ENCODE peak calls at places on chromosomes 16 and 17, in eight cellular contexts. B is fibroblast of mammary gland, H is A549, J is dorsolateral prefrontal cortex, V is stomach, D is nephron progenitor cell, T is endothelial cell, O is activated B cell treated with CpG ODN at 0.5 μM for 24 hours. M is an unnamed sample.
A peak's percentile ranks its signal among the peaks of the same experiment; 100 is the strongest.

GRCh38 chr16:68592466-68593337 is 52.4 kb upstream of the CDH3 start:
- DNase-seq in B (peak; percentile 12), H (no peak), J (no peak), V (no peak), D (no peak), T (no peak), O (no peak), M (no peak)

GRCh38 chr17:16463341-16464000 is 28.5 kb downstream of the LRRC75A start:
- DNase-seq in B (no peak), H (no peak), J (peak; percentile 52), V (peak; percentile 75), D (no peak), T (peak; percentile 51), O (no peak), M (no peak)

GRCh38 chr16:70476272-70477020 is 22.1 kb downstream of the FCSK start:
- DNase-seq in B (peak; percentile 71), H (no peak), J (no peak), V (peak; percentile 31), D (no peak), T (no peak), O (no peak), M (no peak)

GRCh38 chr17:2814499-2815341 is 18.5 kb downstream of the RAP1GAP2 start:
- DNase-seq in B (no peak), H (no peak), J (no peak), V (no peak), D (no peak), T (no peak), O (peak; percentile 67), M (no peak)

GRCh38 chr16:57480754-57481230 is 5.5 kb downstream of the DOK4 start:
- DNase-seq in B (no peak), H (no peak), J (no peak), V (no peak), D (no peak), T (no peak), O (no peak), M (no peak)

GRCh38 chr17:4537451-4538235 is 17.5 kb downstream of the MYBBP1A start:
- DNase-seq in B (no peak), H (no peak), J (peak; percentile 82), V (no peak), D (no peak), T (no peak), O (no peak), M (no peak)

GRCh38 chr16:10031955-10032354 is 150.3 kb downstream of the GRIN2A start:
- DNase-seq in B (no peak), H (no peak), J (no peak), V (no peak), D (no peak), T (no peak), O (no peak), M (no peak)

GRCh38 chr16:86676216-86676800 is 98.0 kb downstream of the FOXL1 start:
- DNase-seq in B (peak; percentile 93), H (no peak), J (no peak), V (no peak), D (no peak), T (no peak), O (no peak), M (no peak)

DNA sequence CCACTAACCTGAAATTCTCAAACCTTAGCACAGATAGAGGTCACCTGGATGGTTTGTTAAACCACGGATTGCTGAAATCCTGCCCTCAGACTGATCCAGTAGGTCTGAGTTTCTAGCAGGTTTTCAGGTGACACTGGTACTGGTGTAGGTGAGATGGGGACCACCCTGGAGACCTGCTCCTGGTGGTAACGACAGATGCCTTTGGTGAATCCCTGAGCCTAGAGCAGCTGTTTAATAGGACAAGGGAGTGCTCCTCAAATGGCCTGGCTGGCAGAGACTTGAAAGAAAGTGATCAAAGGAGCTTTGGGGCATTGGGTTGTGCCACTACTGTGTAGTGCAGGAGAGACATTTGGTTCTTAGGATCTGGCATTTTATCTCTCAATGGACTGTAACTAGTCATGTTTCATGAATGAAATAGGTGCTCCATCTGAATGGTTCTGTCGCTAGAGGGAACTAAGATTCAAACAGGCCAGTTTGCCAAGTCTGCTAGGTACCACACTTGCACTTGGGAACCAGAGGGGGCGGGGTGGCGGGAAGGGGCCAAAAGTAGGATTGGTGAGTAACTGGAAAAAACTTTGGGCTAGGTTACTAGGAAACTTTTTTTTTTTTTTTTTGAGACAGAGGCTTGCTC is 2.9 kb upstream of the IFI35 start:
- DNase-seq in B (peak; percentile 77), H (no peak), J (no peak), V (no peak), D (no peak), T (no peak), O (no peak), M (no peak)
- TF ChIP-seq CTCF in B (no peak), H (no peak), J (no peak), V (no peak), D (no peak), T (no peak), O (no peak), M (no peak)

GRCh38 chr16:30142672-30143346 is 19.8 kb upstream of the MAPK3 start:
- DNase-seq in B (no peak), H (no peak), J (no peak), V (no peak), D (no peak), T (no peak), O (no peak), M (no peak)
- TF ChIP-seq CTCF in B (peak; percentile 1), H (peak; percentile 17), J (no peak), V (no peak), D (no peak), T (no peak), O (no peak), M (no peak)

DNA sequence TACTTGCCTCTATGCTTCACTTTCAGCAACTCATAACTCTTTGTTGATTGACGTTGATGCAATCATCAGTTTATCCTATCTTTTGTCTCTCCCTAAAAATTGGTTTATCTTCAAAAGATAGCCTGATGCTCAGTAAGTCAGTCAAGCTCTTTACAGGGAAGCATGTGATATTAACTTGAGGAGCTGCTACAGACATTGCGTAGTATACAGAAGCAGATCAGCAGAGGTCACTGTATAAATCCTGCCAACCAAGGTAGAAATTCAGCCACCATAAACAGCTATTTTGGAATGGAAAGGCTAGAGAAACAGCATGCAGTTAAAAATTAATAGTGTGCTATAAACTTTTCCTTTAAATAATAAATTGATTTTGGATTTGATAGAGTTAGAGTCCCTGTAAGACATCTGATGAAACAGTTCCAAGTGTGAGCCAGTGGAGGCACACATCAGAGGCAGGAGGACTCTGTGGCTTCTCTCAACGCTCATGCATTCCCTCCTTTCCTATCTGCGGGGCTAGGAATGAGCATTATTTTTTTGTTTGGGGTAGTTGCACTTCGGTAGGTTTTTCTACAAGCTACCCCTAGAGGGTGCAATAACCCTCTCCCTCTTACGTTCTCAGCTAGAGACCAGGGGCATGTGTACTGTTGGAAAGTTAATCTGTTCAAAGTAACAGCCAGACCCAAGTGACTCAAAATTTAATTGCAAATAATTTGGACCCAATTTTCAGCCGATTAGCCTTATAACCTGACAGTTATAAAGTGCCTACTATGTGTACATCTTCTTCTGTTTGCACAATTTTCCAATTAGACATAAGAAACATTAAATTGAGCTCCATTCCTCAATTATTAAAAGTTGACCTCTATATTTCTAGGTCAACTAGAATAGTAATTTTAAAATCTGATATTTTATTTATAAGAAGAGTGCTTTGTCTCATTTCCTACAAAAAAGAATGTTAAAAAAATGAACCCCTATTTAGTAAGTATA is 647.7 kb upstream of the SOX9 start:
- DNase-seq in B (peak; percentile 65), H (peak; percentile 55), J (no peak), V (no peak), D (peak; percentile 11), T (peak; percentile 31), O (no peak), M (no peak)
- TF ChIP-seq CTCF in B (peak; percentile 80), H (peak; percentile 87), J (peak; percentile 62), V (no peak), D (peak; percentile 71), T (peak; percentile 70), O (no peak), M (peak; percentile 87)

GRCh38 chr17:75979705-75980187 is 706 bp downstream of the TEN1 start:
- DNase-seq in B (peak; percentile 87), H (no peak), J (no peak), V (no peak), D (no peak), T (no peak), O (no peak), M (no peak)

GRCh38 chr17:75976175-75976848 is 2.7 kb downstream of the ACOX1 start:
- DNase-seq in B (peak; percentile 73), H (no peak), J (no peak), V (no peak), D (no peak), T (no peak), O (no peak), M (no peak)

GRCh38 chr17:75981019-75981615 is 2.1 kb downstream of the TEN1 start:
- DNase-seq in B (no peak), H (no peak), J (no peak), V (no peak), D (no peak), T (no peak), O (no peak), M (no peak)

GRCh38 chr17:75980188-75981018 is 1.4 kb downstream of the TEN1 start:
- DNase-seq in B (peak; percentile 38), H (no peak), J (no peak), V (no peak), D (no peak), T (no peak), O (no peak), M (no peak)

GRCh38 chr17:75978938-75979704 is at the start of the genes ACOX1 and TEN1:
- DNase-seq in B (peak; percentile 94), H (peak; percentile 93), J (peak; percentile 98), V (peak; percentile 97), D (peak; percentile 95), T (peak; percentile 93), O (peak; percentile 91), M (peak; percentile 96)
- TF ChIP-seq CTCF in B (peak; percentile 1), H (peak; percentile 21), J (peak; percentile 45), V (peak; percentile 19), D (no peak), T (peak; percentile 16), O (no peak), M (peak; percentile 56)

DNA sequence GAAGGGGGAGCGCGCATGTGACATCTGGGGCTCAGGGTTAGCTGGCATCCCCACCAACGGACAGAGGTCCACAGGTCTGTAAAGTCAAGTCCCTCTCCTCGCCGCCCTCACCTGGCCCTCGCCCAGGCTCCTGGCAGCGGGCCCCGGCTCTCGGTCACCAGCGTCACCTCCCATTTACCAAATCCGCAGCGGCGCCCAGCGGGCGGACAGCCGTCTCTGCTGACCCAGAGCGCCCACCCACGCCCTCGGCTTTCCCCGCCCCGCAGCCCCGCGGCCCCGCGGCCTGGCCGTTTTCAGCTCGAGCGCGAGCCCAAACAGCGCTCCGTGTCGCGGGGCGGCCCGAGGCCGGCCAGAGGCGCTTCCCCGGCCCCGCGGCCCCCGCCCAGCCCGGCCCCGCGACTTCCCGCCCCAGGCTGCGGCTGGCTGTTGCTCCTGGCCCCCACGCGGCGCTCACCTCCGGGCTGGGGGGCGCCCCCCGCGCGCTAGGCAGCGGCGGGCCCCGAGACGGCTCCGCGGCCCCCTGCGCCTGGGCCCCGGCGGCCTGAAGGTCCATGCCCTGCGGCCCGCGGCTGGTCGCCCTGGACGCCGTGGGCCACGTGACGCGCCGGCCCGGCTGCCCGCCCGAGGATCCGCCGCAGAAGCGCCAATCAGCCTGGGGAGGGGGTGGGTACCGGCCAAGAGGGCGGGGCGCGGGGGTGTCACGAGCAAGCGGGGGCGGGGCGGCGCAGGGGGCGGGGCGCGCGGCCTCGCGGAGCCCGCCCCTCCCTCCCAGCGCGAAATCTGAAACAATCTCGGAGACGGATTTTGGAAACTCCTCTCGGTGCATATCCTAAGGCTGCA is at the start of gene COPRS:
- DNase-seq in B (peak; percentile 78), H (peak; percentile 81), J (peak; percentile 87), V (peak; percentile 91), D (peak; percentile 90), T (peak; percentile 89), O (peak; percentile 75), M (peak; percentile 90)
- TF ChIP-seq CTCF in B (no peak), H (peak; percentile 26), J (no peak), V (no peak), D (no peak), T (no peak), O (no peak), M (no peak)